ENCODE peak calls at places on chromosomes 6 and 20, in four cellular contexts. D is GM12878, Q is HL-60, E is K562. Z is an unnamed sample.

GRCh38 chr6:105136433-105137350 is 43.1 kb downstream of the POPDC3 start:
- DNase-seq in D (no peak), Q (no peak), E (peak; percentile 10), Z (peak; percentile 38)

GRCh38 chr6:13453172-13453552 is 34.2 kb downstream of the GFOD1 start:
- DNase-seq in D (no peak), Q (no peak), E (no peak), Z (no peak)

GRCh38 chr6:2949536-2950083 is 21.8 kb downstream of the SERPINB6 start:
- DNase-seq in D (no peak), Q (no peak), E (peak; percentile 61), Z (no peak)

GRCh38 chr6:18488526-18489270 is 101.5 kb downstream of the RNF144B start:
- DNase-seq in D (no peak), Q (no peak), E (no peak), Z (no peak)

GRCh38 chr6:42313941-42314570 is 96.4 kb upstream of the MRPS10 start:
- DNase-seq in D (no peak), Q (no peak), E (peak; percentile 20), Z (no peak)

GRCh38 chr20:56005389-56005715 is at the start of gene CBLN4:
- DNase-seq in D (no peak), Q (no peak), E (no peak), Z (no peak)

GRCh38 chr20:38970302-38970701 is 8.2 kb downstream of the DHX35 start:
- DNase-seq in D (no peak), Q (no peak), E (no peak), Z (no peak)

GRCh38 chr6:88220493-88220892 is 54.3 kb upstream of the CNR1 start:
- DNase-seq in D (no peak), Q (no peak), E (peak; percentile 37), Z (no peak)

GRCh38 chr6:44190712-44191111 is 26.0 kb upstream of the MYMX start:
- DNase-seq in D (peak; percentile 27), Q (no peak), E (no peak), Z (no peak)

DNA sequence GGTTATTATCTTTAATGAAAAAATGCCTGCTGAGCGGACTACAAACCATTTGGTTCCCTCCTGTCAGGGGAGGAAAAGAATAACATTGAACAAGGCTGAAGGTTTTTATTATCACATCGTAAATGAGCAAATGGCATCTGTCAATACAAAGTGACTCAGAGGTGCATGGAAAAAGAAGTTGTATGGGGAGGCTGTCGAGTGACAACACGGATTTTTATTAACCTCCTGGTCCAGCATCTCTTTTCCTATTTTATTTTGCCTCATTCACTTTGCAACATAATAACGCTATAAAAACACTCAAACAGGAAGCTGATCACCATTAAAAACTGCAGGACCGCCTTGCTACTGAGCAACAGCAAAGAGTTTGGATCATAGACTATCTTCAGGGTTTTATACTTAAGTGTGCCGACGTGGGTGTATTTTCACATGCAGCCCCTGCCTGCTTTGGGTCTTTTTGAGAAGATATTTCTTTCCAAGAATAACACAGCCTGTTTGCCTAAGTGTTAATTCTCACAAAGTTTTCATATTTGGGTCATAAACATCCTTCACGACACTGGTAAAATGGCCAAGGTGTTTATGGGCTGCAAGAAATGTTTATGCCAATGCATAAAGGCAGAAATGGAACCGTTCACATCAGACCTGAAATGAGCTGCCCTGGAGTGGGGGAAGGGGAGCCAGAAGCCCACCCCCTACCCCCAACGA is 132.1 kb upstream of the SALL4 start:
- DNase-seq in D (no peak), Q (no peak), E (no peak), Z (no peak)
- TF ChIP-seq SPI1 in D (no peak), Q (no peak), E (no peak), Z (no peak)

DNA sequence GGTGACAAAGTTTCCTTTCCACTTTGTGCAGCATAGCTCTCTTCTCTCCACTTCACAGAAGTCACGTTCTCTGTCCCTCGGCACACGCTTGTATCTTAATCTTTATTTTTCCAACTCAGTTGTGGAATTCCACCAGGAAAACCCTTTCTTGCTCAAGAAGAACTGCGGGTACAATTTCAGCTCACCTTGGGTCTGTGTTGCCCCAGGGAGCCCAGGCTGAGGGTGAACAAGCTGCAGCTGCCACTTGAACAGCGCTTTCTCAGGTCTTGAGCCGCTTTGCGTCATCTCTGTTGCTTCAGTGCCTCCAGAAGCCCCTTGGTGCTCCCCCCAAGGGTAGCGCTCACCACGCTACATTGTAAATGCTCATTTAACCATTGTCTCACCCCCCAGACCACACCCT is 229.2 kb upstream of the TAB2 start:
- DNase-seq in D (no peak), Q (no peak), E (no peak), Z (no peak)
- TF ChIP-seq SPI1 in D (no peak), Q (no peak), E (no peak), Z (no peak)

DNA sequence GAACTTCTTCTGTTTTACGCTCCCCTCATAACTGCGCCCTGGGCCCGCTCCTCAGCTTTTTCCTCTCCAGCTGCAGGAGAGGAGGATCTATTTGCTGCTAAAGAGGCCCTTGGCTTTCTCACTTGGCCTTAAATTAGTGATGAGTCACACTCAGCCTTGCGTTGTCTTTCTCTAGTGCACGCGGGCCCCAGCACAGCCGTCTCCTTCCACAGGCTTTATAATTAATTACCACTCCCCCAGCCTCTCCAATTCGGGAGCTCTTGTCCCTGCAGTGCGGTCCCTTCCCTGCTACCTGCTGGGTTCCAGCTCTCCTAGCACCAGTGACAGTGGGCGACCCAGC is 25.2 kb downstream of the PACSIN1 start:
- DNase-seq in D (no peak), Q (no peak), E (peak; percentile 73), Z (no peak)
- TF ChIP-seq SPI1 in D (no peak), Q (no peak), E (no peak), Z (no peak)

GRCh38 chr6:103047567-103047966 is 1654.1 kb downstream of the GRIK2 start:
- DNase-seq in D (no peak), Q (no peak), E (no peak), Z (no peak)
- TF ChIP-seq SPI1 in D (no peak), Q (no peak), E (no peak), Z (no peak)

GRCh38 chr6:140340795-140341194 is 966.3 kb upstream of the CITED2 start:
- DNase-seq in D (no peak), Q (no peak), E (no peak), Z (no peak)

GRCh38 chr6:140343128-140343527 is 968.7 kb upstream of the CITED2 start:
- DNase-seq in D (no peak), Q (no peak), E (no peak), Z (no peak)

GRCh38 chr6:140344149-140344913 is 969.9 kb upstream of the CITED2 start:
- DNase-seq in D (no peak), Q (no peak), E (no peak), Z (no peak)

GRCh38 chr6:140345935-140346334 is 971.5 kb upstream of the CITED2 start:
- DNase-seq in D (no peak), Q (no peak), E (no peak), Z (no peak)

DNA sequence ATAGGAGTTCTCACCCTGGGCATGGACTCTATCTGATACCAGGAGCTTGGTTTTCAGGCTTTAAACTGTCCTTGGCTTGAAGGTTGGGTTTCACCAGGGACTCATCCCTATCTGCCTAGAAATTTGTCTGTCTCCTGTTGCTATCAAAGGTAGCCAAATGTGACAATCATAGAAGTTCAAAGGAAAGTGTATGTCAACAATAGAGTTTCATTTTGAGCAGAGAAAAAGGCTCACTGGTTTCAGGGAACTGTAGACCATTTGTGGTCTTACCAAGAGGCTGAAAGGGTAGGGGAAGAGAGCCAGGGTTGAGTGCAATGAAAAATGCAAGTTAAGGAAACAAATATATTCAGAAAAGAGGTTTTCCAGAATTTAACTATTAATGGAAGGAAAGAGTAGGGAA is 966.8 kb upstream of the CITED2 start:
- DNase-seq in D (no peak), Q (no peak), E (no peak), Z (no peak)
- TF ChIP-seq SPI1 in D (no peak), Q (no peak), E (no peak), Z (no peak)

GRCh38 chr6:70633870-70634269 is 33.8 kb upstream of the SMAP1 start:
- DNase-seq in D (no peak), Q (no peak), E (no peak), Z (no peak)

GRCh38 chr6:70638468-70638867 is 29.2 kb upstream of the SMAP1 start:
- DNase-seq in D (no peak), Q (no peak), E (no peak), Z (no peak)

DNA sequence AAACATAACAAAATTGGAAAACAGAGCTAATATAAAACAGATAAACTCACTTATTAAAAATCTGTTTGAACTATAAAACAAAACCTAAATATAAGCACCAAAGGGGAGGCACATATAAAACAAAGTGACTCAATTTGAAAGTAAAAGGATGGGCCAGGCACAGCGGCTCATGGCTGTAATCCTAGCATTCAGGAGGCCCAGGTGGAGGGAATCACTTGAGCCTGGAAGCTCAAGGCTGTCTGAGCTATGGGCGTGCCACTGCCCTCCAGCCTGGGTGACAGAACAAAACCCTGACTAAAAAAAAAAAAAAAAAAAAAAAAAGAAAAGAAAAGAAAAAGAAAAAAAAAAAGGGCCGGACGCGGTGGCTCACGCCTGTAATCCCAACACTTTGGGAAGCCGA is 31.1 kb upstream of the SMAP1 start:
- DNase-seq in D (no peak), Q (no peak), E (no peak), Z (no peak)
- TF ChIP-seq SPI1 in D (no peak), Q (no peak), E (no peak), Z (no peak)

GRCh38 chr6:37126961-37127360 is 43.0 kb upstream of the PIM1 start:
- DNase-seq in D (no peak), Q (no peak), E (no peak), Z (no peak)
- TF ChIP-seq SPI1 in D (no peak), Q (no peak), E (no peak), Z (no peak)

Z was measured in GM12891.